ENCODE peak calls at places on chromosomes 1 and 21, in nine cellular contexts. K is adrenal gland; L is CD4-positive, CD25-positive, alpha-beta regulatory T cell; G is mucosa of descending colon; D is GM12865; Z is astrocyte of the spinal cord; A is fibroblast of pulmonary artery; T is fibroblast of lung; R is IMR-90. Q is an unnamed sample.

GRCh38 chr1:62905309-62905708 is 121.4 kb downstream of the ATG4C start:
- DNase-seq in K (no peak), R (no peak), T (no peak), A (no peak), D (no peak), G (no peak), L (no peak), Z (no peak), Q (no peak)

GRCh38 chr1:28370220-28371010 is 875 bp downstream of the PHACTR4 start:
- DNase-seq in K (peak), R (peak), G (no peak), A (peak), D (peak), T (peak), Z (peak), L (peak), Q (no peak)

GRCh38 chr1:215744419-215744818 is 177.3 kb downstream of the KCTD3 start:
- DNase-seq in Z (peak), T (no peak), A (no peak), K (no peak), R (peak), L (no peak), D (no peak), G (no peak), Q (no peak)

GRCh38 chr1:215637041-215637573 is 70.0 kb downstream of the KCTD3 start:
- DNase-seq in L (no peak), G (no peak), K (peak), Z (peak), A (peak), R (peak), T (peak), D (no peak), Q (peak)

GRCh38 chr1:182337736-182338571 is 53.6 kb downstream of the GLUL start:
- DNase-seq in T (no peak), D (no peak), K (peak), R (no peak), Z (no peak), G (no peak), L (no peak), A (peak), Q (no peak)

GRCh38 chr1:162908780-162909179 is 47.8 kb upstream of the CCDC190 start:
- DNase-seq in G (no peak), K (no peak), A (peak), R (peak), Z (peak), D (no peak), T (peak), L (no peak), Q (peak)

GRCh38 chr1:35386290-35386689 is 117.8 kb downstream of the ZMYM4 start:
- DNase-seq in D (no peak), A (no peak), Z (no peak), L (no peak), T (no peak), R (no peak), G (no peak), K (no peak), Q (no peak)

GRCh38 chr1:36525166-36525565 is 42.5 kb upstream of the CSF3R start:
- DNase-seq in D (no peak), Z (no peak), R (no peak), K (no peak), G (no peak), A (no peak), L (no peak), T (no peak), Q (no peak)

GRCh38 chr1:225418059-225418458 is 9.8 kb downstream of the LBR start:
- DNase-seq in L (no peak), G (no peak), K (no peak), A (no peak), T (no peak), Z (no peak), D (no peak), R (no peak), Q (no peak)

GRCh38 chr1:168589136-168589535 is 12.7 kb downstream of the XCL1 start:
- DNase-seq in K (no peak), Z (no peak), R (no peak), L (no peak), G (no peak), D (no peak), A (no peak), T (no peak), Q (no peak)

GRCh38 chr1:206794294-206794908 is 22.1 kb upstream of the IL10 start:
- DNase-seq in Z (no peak), A (no peak), G (no peak), R (no peak), L (no peak), D (peak), K (no peak), T (no peak), Q (no peak)

GRCh38 chr21:45590726-45591618 is 48.7 kb upstream of the SLC19A1 start:
- DNase-seq in K (no peak), L (peak), T (no peak), D (peak), Z (no peak), R (no peak), A (peak), G (no peak), Q (no peak)

GRCh38 chr1:179366093-179366800 is 476 bp downstream of the AXDND1 start:
- DNase-seq in K (no peak), Z (peak), L (no peak), A (peak), T (no peak), D (no peak), R (peak), G (no peak), Q (no peak)

GRCh38 chr1:115652236-115652788 is 10.5 kb downstream of the VANGL1 start:
- DNase-seq in T (no peak), Z (no peak), D (no peak), A (no peak), K (peak), R (no peak), G (no peak), L (no peak), Q (no peak)

GRCh38 chr1:156383023-156383422 is 14.0 kb downstream of the RHBG start:
- DNase-seq in G (no peak), T (peak), Z (peak), L (peak), D (peak), K (peak), A (peak), R (peak), Q (no peak)

GRCh38 chr1:21815724-21816311 is 3.8 kb downstream of the LDLRAD2 start:
- DNase-seq in K (no peak), G (no peak), D (no peak), R (peak), Z (no peak), A (no peak), L (no peak), T (no peak), Q (no peak)

GRCh38 chr1:28139033-28139712 is 37.3 kb downstream of the PTAFR start:
- DNase-seq in A (peak), T (peak), G (no peak), R (peak), L (no peak), K (no peak), Z (peak), D (peak), Q (no peak)

GRCh38 chr21:31173881-31174555 is 135.7 kb upstream of the KRTAP19-8 start:
- DNase-seq in G (no peak), D (no peak), A (no peak), R (no peak), L (peak), K (peak), T (peak), Z (no peak), Q (no peak)
- H3K4me3 ChIP-seq in G (no peak), D (no peak), A (no peak), R (no peak), L (peak), K (no peak), T (no peak), Z (no peak), Q (no peak)

GRCh38 chr1:57088689-57089088 is 122.9 kb upstream of the C8B start:
- DNase-seq in K (no peak), L (no peak), Z (no peak), A (no peak), R (no peak), G (no peak), T (no peak), D (no peak), Q (no peak)
- H3K4me3 ChIP-seq in K (no peak), L (no peak), Z (no peak), A (no peak), R (no peak), G (no peak), T (no peak), D (no peak), Q (no peak)

DNA sequence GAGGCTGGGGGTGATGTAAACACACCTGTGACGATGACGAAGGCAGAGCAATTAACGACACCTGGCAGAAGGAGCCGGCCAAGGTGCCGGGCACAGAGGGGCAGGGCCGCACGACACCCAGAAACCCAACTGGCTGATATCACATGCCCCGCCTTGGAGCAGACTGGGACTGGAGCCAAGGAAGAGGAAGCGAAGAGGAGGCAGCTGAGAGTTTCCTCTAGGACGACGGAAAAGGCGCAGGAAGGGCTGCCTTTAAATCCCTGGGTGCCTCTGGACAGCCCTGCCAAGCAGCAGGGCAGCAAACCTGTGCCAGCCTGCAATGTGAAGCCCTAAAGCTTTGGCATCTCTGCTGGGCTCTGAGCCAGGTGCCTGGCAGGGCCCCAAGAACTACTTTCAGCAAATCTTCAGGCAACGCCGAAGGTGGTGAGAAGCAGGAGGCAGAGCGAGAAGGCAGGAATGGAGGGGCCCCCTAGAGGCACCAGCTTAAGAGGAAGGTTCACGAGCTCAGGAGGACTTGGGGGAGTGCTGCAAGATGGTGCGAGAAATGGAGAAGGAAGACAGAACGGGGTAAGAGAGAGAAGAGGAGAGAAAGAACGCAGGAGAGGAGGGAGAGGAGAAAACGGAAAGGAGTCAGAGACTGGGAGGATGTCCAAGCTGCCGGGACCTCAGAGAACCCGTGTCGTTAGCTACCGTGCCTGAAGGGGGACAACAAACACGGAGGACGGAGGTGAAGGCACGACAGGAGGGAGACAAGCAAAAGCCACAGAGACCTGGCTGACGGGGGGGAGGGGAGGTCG is 25.3 kb upstream of the PEF1 start:
- DNase-seq in R (peak), Z (peak), A (peak), L (peak), D (no peak), T (peak), K (peak), G (peak), Q (no peak)
- H3K4me3 ChIP-seq in R (no peak), Z (no peak), A (peak), L (no peak), D (no peak), T (no peak), K (no peak), G (no peak), Q (peak)

DNA sequence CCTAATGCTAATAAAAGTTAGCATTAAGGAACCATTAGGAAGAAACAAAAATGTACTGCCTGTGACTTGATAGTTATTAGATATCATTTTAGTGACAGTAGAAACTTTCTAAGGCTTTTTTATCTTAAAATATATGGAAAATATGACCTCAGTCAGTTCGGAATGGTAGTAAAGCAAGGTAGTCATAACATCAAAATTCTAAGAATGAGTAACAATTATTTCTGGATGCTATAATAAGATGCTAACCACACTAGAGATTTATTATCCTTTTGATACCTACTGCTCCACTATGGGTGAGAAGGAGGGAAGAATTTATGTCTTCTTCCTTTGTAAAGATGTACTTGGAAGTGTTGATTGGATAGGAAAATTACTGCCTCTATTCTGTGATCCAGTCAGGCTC is 8.7 kb downstream of the FMN2 start:
- DNase-seq in D (no peak), K (no peak), L (no peak), A (no peak), Z (peak), T (no peak), G (no peak), R (peak), Q (no peak)
- H3K4me3 ChIP-seq in D (no peak), K (no peak), L (no peak), A (no peak), Z (no peak), T (no peak), G (no peak), R (no peak), Q (no peak)

GRCh38 chr1:31715873-31716220 is 12.0 kb upstream of the COL16A1 start:
- DNase-seq in T (no peak), K (no peak), D (no peak), Z (no peak), R (no peak), A (no peak), G (no peak), L (no peak), Q (no peak)
- H3K4me3 ChIP-seq in T (no peak), K (no peak), D (no peak), Z (no peak), R (no peak), A (peak), G (no peak), L (no peak), Q (peak)

GRCh38 chr1:113946112-113946511 is 17.0 kb downstream of the HIPK1 start:
- DNase-seq in L (no peak), T (no peak), D (no peak), K (no peak), Z (no peak), G (no peak), R (no peak), A (no peak), Q (no peak)
- H3K4me3 ChIP-seq in L (peak), T (no peak), D (no peak), K (no peak), Z (no peak), G (no peak), R (no peak), A (no peak), Q (no peak)